ENCODE peak calls at places on chromosomes 11 and 22, in nine cellular contexts. Q, N, F, X, B, M, L, H and O are unnamed samples.

GRCh38 chr22:44360686-44361381 is 48.1 kb upstream of the SHISAL1 start:
- DNase-seq in Q (peak; percentile 67), N (no peak), F (no peak), X (no peak), B (peak; percentile 39), M (no peak), L (peak; percentile 84), H (peak; percentile 50), O (peak; percentile 95)

GRCh38 chr11:32615422-32615821 is 31.8 kb downstream of the EIF3M start:
- DNase-seq in Q (peak; percentile 8), N (peak; percentile 14), F (no peak), X (no peak), B (no peak), M (no peak), L (no peak), H (peak; percentile 6), O (no peak)

GRCh38 chr22:37485006-37485713 is 1.0 kb downstream of the MFNG start:
- DNase-seq in Q (no peak), N (peak; percentile 75), F (no peak), X (no peak), B (peak; percentile 74), M (no peak), L (peak; percentile 85), H (no peak), O (no peak)

GRCh38 chr11:121687961-121688566 is 235.3 kb upstream of the SORL1-AS1 start:
- DNase-seq in Q (peak; percentile 48), N (no peak), F (no peak), X (no peak), B (no peak), M (no peak), L (no peak), H (peak; percentile 26), O (no peak)

GRCh38 chr22:39179841-39180335 is 27.4 kb upstream of the CBX7 start:
- DNase-seq in Q (no peak), N (no peak), F (no peak), X (no peak), B (no peak), M (no peak), L (no peak), H (peak; percentile 34), O (peak; percentile 64)

GRCh38 chr11:108886608-108887007 is 221.7 kb downstream of the DDX10 start:
- DNase-seq in Q (no peak), N (no peak), F (no peak), X (no peak), B (no peak), M (no peak), L (no peak), H (no peak), O (no peak)

GRCh38 chr22:50308597-50308935 is 1.1 kb upstream of the PLXNB2 start:
- DNase-seq in Q (no peak), N (no peak), F (no peak), X (peak; percentile 62), B (peak; percentile 84), M (peak; percentile 60), L (no peak), H (peak; percentile 39), O (no peak)

GRCh38 chr11:73598719-73599379 is 937 bp upstream of the FAM168A start:
- DNase-seq in Q (no peak), N (no peak), F (no peak), X (no peak), B (no peak), M (no peak), L (no peak), H (no peak), O (no peak)

GRCh38 chr11:2528301-2529050 is 83.7 kb downstream of the KCNQ1 start:
- DNase-seq in Q (no peak), N (no peak), F (no peak), X (no peak), B (peak; percentile 30), M (peak; percentile 44), L (peak; percentile 49), H (no peak), O (peak; percentile 83)

GRCh38 chr22:47106806-47107205 is 344.4 kb downstream of the TBC1D22A start:
- DNase-seq in Q (no peak), N (no peak), F (no peak), X (no peak), B (no peak), M (no peak), L (no peak), H (no peak), O (no peak)

GRCh38 chr11:115409691-115410220 is 94.5 kb downstream of the CADM1 start:
- DNase-seq in Q (no peak), N (no peak), F (no peak), X (no peak), B (no peak), M (peak; percentile 13), L (no peak), H (peak; percentile 16), O (no peak)

GRCh38 chr11:20840341-20840740 is 171.0 kb downstream of the NELL1 start:
- DNase-seq in Q (no peak), N (no peak), F (no peak), X (no peak), B (no peak), M (peak; percentile 5), L (no peak), H (no peak), O (no peak)

GRCh38 chr11:111069076-111069475 is 176.4 kb upstream of the POU2AF2 start:
- DNase-seq in Q (no peak), N (no peak), F (no peak), X (no peak), B (no peak), M (no peak), L (no peak), H (peak; percentile 15), O (no peak)

GRCh38 chr11:134638796-134639540 is 226.9 kb upstream of the B3GAT1 start:
- DNase-seq in Q (no peak), N (no peak), F (no peak), X (no peak), B (no peak), M (peak; percentile 28), L (no peak), H (no peak), O (no peak)

GRCh38 chr11:3995307-3995706 is 99.3 kb upstream of the RRM1 start:
- DNase-seq in Q (no peak), N (no peak), F (no peak), X (no peak), B (no peak), M (no peak), L (no peak), H (no peak), O (no peak)

GRCh38 chr11:129922674-129923073 is 27.3 kb upstream of the NFRKB start:
- DNase-seq in Q (no peak), N (no peak), F (no peak), X (no peak), B (no peak), M (no peak), L (no peak), H (no peak), O (no peak)

GRCh38 chr11:27239305-27239942 is 123.6 kb downstream of the CCDC34 start:
- DNase-seq in Q (peak; percentile 81), N (no peak), F (no peak), X (peak; percentile 31), B (no peak), M (no peak), L (no peak), H (no peak), O (no peak)

GRCh38 chr11:95545116-95545875 is 244.3 kb downstream of the FAM76B start:
- DNase-seq in Q (no peak), N (no peak), F (no peak), X (no peak), B (no peak), M (no peak), L (no peak), H (no peak), O (no peak)
- TF ChIP-seq CTCF in Q (no peak), N (no peak), F (no peak), X (no peak), B (peak; percentile 13), M (no peak), L (no peak), H (no peak), O (peak; percentile 30)

GRCh38 chr11:23112390-23112789 is 252.1 kb upstream of the CCDC179 start:
- DNase-seq in Q (no peak), N (no peak), F (no peak), X (no peak), B (no peak), M (no peak), L (no peak), H (peak; percentile 3), O (no peak)

GRCh38 chr11:23113887-23114216 is 253.6 kb upstream of the CCDC179 start:
- DNase-seq in Q (no peak), N (no peak), F (no peak), X (no peak), B (no peak), M (no peak), L (no peak), H (no peak), O (no peak)

GRCh38 chr11:23112987-23113886 is 253.0 kb upstream of the CCDC179 start:
- DNase-seq in Q (peak; percentile 42), N (peak; percentile 30), F (peak; percentile 42), X (no peak), B (peak; percentile 64), M (peak; percentile 85), L (no peak), H (peak; percentile 59), O (no peak)
- TF ChIP-seq CTCF in Q (peak; percentile 64), N (peak; percentile 57), F (peak; percentile 72), X (no peak), B (peak; percentile 52), M (no peak), L (peak; percentile 49), H (peak; percentile 78), O (peak; percentile 90)

GRCh38 chr11:120211522-120212258 is 858 bp downstream of the OAF start:
- DNase-seq in Q (no peak), N (no peak), F (no peak), X (no peak), B (no peak), M (no peak), L (no peak), H (no peak), O (no peak)

GRCh38 chr11:120212926-120213325 is 2.1 kb downstream of the OAF start:
- DNase-seq in Q (no peak), N (no peak), F (no peak), X (no peak), B (no peak), M (peak; percentile 85), L (no peak), H (peak; percentile 40), O (no peak)

GRCh38 chr11:120212259-120212888 is 1.5 kb downstream of the OAF start:
- DNase-seq in Q (no peak), N (no peak), F (no peak), X (no peak), B (peak; percentile 81), M (no peak), L (no peak), H (no peak), O (no peak)

GRCh38 chr11:120209750-120210650 is 832 bp upstream of the OAF start:
- DNase-seq in Q (no peak), N (peak; percentile 49), F (no peak), X (no peak), B (no peak), M (no peak), L (no peak), H (peak; percentile 38), O (no peak)

GRCh38 chr11:120210651-120211521 is at the start of gene OAF:
- DNase-seq in Q (peak; percentile 37), N (peak; percentile 93), F (peak; percentile 53), X (peak; percentile 51), B (peak; percentile 93), M (peak; percentile 87), L (peak; percentile 88), H (peak; percentile 94), O (no peak)
- TF ChIP-seq CTCF in Q (peak; percentile 6), N (peak; percentile 22), F (no peak), X (peak; percentile 52), B (peak; percentile 21), M (no peak), L (no peak), H (peak; percentile 21), O (peak; percentile 68)

GRCh38 chr11:65574963-65575567 is 788 bp upstream of the EHBP1L1 start:
- DNase-seq in Q (no peak), N (no peak), F (no peak), X (no peak), B (no peak), M (peak; percentile 59), L (no peak), H (no peak), O (no peak)
- TF ChIP-seq CTCF in Q (no peak), N (no peak), F (no peak), X (no peak), B (no peak), M (no peak), L (no peak), H (no peak), O (no peak)